ENCODE peak calls at places on chromosomes 1 and 21, in nine cellular contexts. One of them, this sample, is unnamed.

GRCh38 chr1:94039514-94039870 is 81.5 kb downstream of the ABCA4 start:
- DNase-seq in Karpas-422: peak; percentile 82
- DNase-seq in neural progenitor cell: peak; percentile 94
- DNase-seq in CD8-positive, alpha-beta memory T cell: peak; percentile 16
- DNase-seq in ascending aorta: no peak
- DNase-seq in heart right ventricle: peak; percentile 73
- DNase-seq in Peyer's patch: peak; percentile 75
- DNase-seq in pancreas: peak; percentile 42
- DNase-seq in iPS DF 6.9: no peak
- DNase-seq in this sample: peak; percentile 68

GRCh38 chr1:60488857-60489256 is 415.3 kb upstream of the C1orf87 start:
- DNase-seq in heart right ventricle: no peak
- DNase-seq in Peyer's patch: no peak
- DNase-seq in neural progenitor cell: no peak
- DNase-seq in Karpas-422: no peak
- DNase-seq in ascending aorta: no peak
- DNase-seq in CD8-positive, alpha-beta memory T cell: no peak
- DNase-seq in pancreas: no peak
- DNase-seq in iPS DF 6.9: no peak
- DNase-seq in this sample: no peak

GRCh38 chr21:37767984-37768383 is 148.3 kb downstream of the KCNJ6 start:
- DNase-seq in ascending aorta: no peak
- DNase-seq in Karpas-422: no peak
- DNase-seq in iPS DF 6.9: no peak
- DNase-seq in pancreas: no peak
- DNase-seq in neural progenitor cell: no peak
- DNase-seq in Peyer's patch: no peak
- DNase-seq in heart right ventricle: no peak
- DNase-seq in CD8-positive, alpha-beta memory T cell: no peak
- DNase-seq in this sample: no peak

GRCh38 chr21:42373181-42373907 is 7.0 kb upstream of the TFF1 start:
- DNase-seq in heart right ventricle: no peak
- DNase-seq in CD8-positive, alpha-beta memory T cell: no peak
- DNase-seq in ascending aorta: no peak
- DNase-seq in pancreas: no peak
- DNase-seq in Peyer's patch: peak; percentile 34
- DNase-seq in iPS DF 6.9: no peak
- DNase-seq in Karpas-422: no peak
- DNase-seq in neural progenitor cell: no peak
- DNase-seq in this sample: no peak

GRCh38 chr21:42847051-42847707 is 32.2 kb downstream of the WDR4 start:
- DNase-seq in Karpas-422: no peak
- DNase-seq in CD8-positive, alpha-beta memory T cell: no peak
- DNase-seq in pancreas: peak; percentile 13
- DNase-seq in neural progenitor cell: no peak
- DNase-seq in iPS DF 6.9: no peak
- DNase-seq in heart right ventricle: no peak
- DNase-seq in ascending aorta: no peak
- DNase-seq in Peyer's patch: peak; percentile 22
- DNase-seq in this sample: peak; percentile 37

GRCh38 chr1:210584439-210585113 is 255.9 kb downstream of the HHAT start:
- DNase-seq in heart right ventricle: peak; percentile 71
- DNase-seq in neural progenitor cell: peak; percentile 91
- DNase-seq in iPS DF 6.9: peak; percentile 83
- DNase-seq in pancreas: peak; percentile 63
- DNase-seq in Karpas-422: peak; percentile 96
- DNase-seq in CD8-positive, alpha-beta memory T cell: peak; percentile 26
- DNase-seq in Peyer's patch: peak; percentile 74
- DNase-seq in ascending aorta: no peak
- DNase-seq in this sample: peak; percentile 83

GRCh38 chr1:47128221-47128620 is 9.0 kb upstream of the CYP4A22 start:
- DNase-seq in iPS DF 6.9: no peak
- DNase-seq in Karpas-422: no peak
- DNase-seq in Peyer's patch: no peak
- DNase-seq in neural progenitor cell: no peak
- DNase-seq in pancreas: no peak
- DNase-seq in ascending aorta: no peak
- DNase-seq in CD8-positive, alpha-beta memory T cell: no peak
- DNase-seq in heart right ventricle: no peak
- DNase-seq in this sample: no peak

GRCh38 chr1:16631248-16632043 is 18.1 kb upstream of the NBPF1 start:
- DNase-seq in Karpas-422: no peak
- DNase-seq in neural progenitor cell: no peak
- DNase-seq in pancreas: peak; percentile 36
- DNase-seq in ascending aorta: no peak
- DNase-seq in CD8-positive, alpha-beta memory T cell: no peak
- DNase-seq in iPS DF 6.9: no peak
- DNase-seq in heart right ventricle: peak; percentile 15
- DNase-seq in Peyer's patch: peak; percentile 56
- DNase-seq in this sample: peak; percentile 52

GRCh38 chr1:39116868-39117728 is 87.4 kb upstream of the MACF1 start:
- DNase-seq in iPS DF 6.9: no peak
- DNase-seq in CD8-positive, alpha-beta memory T cell: no peak
- DNase-seq in neural progenitor cell: no peak
- DNase-seq in pancreas: no peak
- DNase-seq in Karpas-422: no peak
- DNase-seq in heart right ventricle: no peak
- DNase-seq in Peyer's patch: no peak
- DNase-seq in ascending aorta: no peak
- DNase-seq in this sample: no peak

GRCh38 chr21:45622416-45623097 is 21.0 kb upstream of the PCBP3 start:
- DNase-seq in iPS DF 6.9: no peak
- DNase-seq in ascending aorta: no peak
- DNase-seq in CD8-positive, alpha-beta memory T cell: no peak
- DNase-seq in pancreas: no peak
- DNase-seq in neural progenitor cell: no peak
- DNase-seq in Peyer's patch: peak; percentile 37
- DNase-seq in Karpas-422: no peak
- DNase-seq in heart right ventricle: no peak
- DNase-seq in this sample: no peak

GRCh38 chr1:53125122-53125521 is 17.3 kb downstream of the SLC1A7 start:
- DNase-seq in CD8-positive, alpha-beta memory T cell: no peak
- DNase-seq in ascending aorta: no peak
- DNase-seq in heart right ventricle: no peak
- DNase-seq in pancreas: no peak
- DNase-seq in Karpas-422: no peak
- DNase-seq in Peyer's patch: no peak
- DNase-seq in iPS DF 6.9: no peak
- DNase-seq in neural progenitor cell: no peak
- DNase-seq in this sample: no peak

GRCh38 chr1:174995121-174995520 is 4.6 kb upstream of the CACYBP start:
- DNase-seq in CD8-positive, alpha-beta memory T cell: no peak
- DNase-seq in pancreas: no peak
- DNase-seq in heart right ventricle: no peak
- DNase-seq in Peyer's patch: no peak
- DNase-seq in ascending aorta: no peak
- DNase-seq in Karpas-422: no peak
- DNase-seq in iPS DF 6.9: no peak
- DNase-seq in neural progenitor cell: no peak
- DNase-seq in this sample: no peak

GRCh38 chr1:84851839-84852238 is 41.2 kb downstream of the LPAR3 start:
- DNase-seq in neural progenitor cell: no peak
- DNase-seq in ascending aorta: no peak
- DNase-seq in CD8-positive, alpha-beta memory T cell: no peak
- DNase-seq in Karpas-422: no peak
- DNase-seq in Peyer's patch: no peak
- DNase-seq in heart right ventricle: no peak
- DNase-seq in pancreas: no peak
- DNase-seq in iPS DF 6.9: no peak
- DNase-seq in this sample: no peak

GRCh38 chr1:21508580-21509350 is 458 bp upstream of the ALPL start:
- DNase-seq in Karpas-422: peak; percentile 89
- DNase-seq in pancreas: peak; percentile 49
- DNase-seq in heart right ventricle: peak; percentile 77
- DNase-seq in CD8-positive, alpha-beta memory T cell: peak; percentile 25
- DNase-seq in iPS DF 6.9: peak; percentile 71
- DNase-seq in neural progenitor cell: peak; percentile 97
- DNase-seq in ascending aorta: no peak
- DNase-seq in Peyer's patch: peak; percentile 73
- DNase-seq in this sample: peak; percentile 79

GRCh38 chr21:18384771-18385170 is 18.8 kb downstream of the TMPRSS15 start:
- DNase-seq in neural progenitor cell: peak; percentile 54
- DNase-seq in ascending aorta: no peak
- DNase-seq in heart right ventricle: no peak
- DNase-seq in CD8-positive, alpha-beta memory T cell: no peak
- DNase-seq in pancreas: no peak
- DNase-seq in Peyer's patch: no peak
- DNase-seq in Karpas-422: peak; percentile 64
- DNase-seq in iPS DF 6.9: peak; percentile 16
- DNase-seq in this sample: no peak

GRCh38 chr1:211210052-211210451 is 49.1 kb upstream of the RCOR3 start:
- DNase-seq in pancreas: no peak
- DNase-seq in ascending aorta: no peak
- DNase-seq in CD8-positive, alpha-beta memory T cell: no peak
- DNase-seq in heart right ventricle: no peak
- DNase-seq in Karpas-422: no peak
- DNase-seq in Peyer's patch: no peak
- DNase-seq in neural progenitor cell: no peak
- DNase-seq in iPS DF 6.9: no peak
- DNase-seq in this sample: no peak

DNA sequence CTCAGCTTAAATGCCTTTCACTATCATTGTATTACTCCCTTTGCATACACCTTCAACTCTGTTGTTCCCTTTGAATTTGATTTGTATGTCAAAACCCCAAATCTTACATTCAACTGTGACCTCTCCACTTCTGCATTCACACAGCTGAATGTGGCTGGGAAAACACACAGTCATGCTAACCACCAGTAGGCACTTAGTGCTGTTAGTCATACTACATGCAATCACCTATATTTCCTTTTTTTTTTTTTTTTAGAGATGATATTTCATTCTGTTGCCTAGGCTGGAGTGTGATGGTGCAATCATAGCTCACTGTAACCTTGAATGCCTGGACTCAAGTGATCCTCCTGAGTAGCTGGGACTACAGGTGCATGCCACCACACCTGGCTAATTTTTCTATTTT is 16.2 kb downstream of the BTBD8 start:
- DNase-seq in neural progenitor cell: no peak
- DNase-seq in iPS DF 6.9: no peak
- DNase-seq in pancreas: no peak
- DNase-seq in Karpas-422: no peak
- DNase-seq in ascending aorta: no peak
- DNase-seq in heart right ventricle: no peak
- DNase-seq in CD8-positive, alpha-beta memory T cell: no peak
- DNase-seq in Peyer's patch: no peak
- DNase-seq in this sample: no peak
- H3K27ac ChIP-seq in neural progenitor cell: no peak overlapping the region
- H3K27ac ChIP-seq in iPS DF 6.9: no peak overlapping the region
- H3K27ac ChIP-seq in pancreas: no peak overlapping the region
- H3K27ac ChIP-seq in Karpas-422: no peak overlapping the region
- H3K27ac ChIP-seq in ascending aorta: no peak overlapping the region
- H3K27ac ChIP-seq in heart right ventricle: no peak overlapping the region
- H3K27ac ChIP-seq in CD8-positive, alpha-beta memory T cell: no peak overlapping the region
- H3K27ac ChIP-seq in Peyer's patch: no peak overlapping the region
- H3K27ac ChIP-seq in this sample: no peak overlapping the region

GRCh38 chr1:3062616-3063378 is 6.2 kb upstream of the PRDM16 start:
- DNase-seq in neural progenitor cell: peak; percentile 65
- DNase-seq in ascending aorta: no peak
- DNase-seq in CD8-positive, alpha-beta memory T cell: no peak
- DNase-seq in iPS DF 6.9: no peak
- DNase-seq in Peyer's patch: no peak
- DNase-seq in heart right ventricle: peak; percentile 14
- DNase-seq in Karpas-422: no peak
- DNase-seq in pancreas: peak; percentile 15
- DNase-seq in this sample: peak; percentile 49

GRCh38 chr1:3064296-3064850 is 4.6 kb upstream of the PRDM16 start:
- DNase-seq in ascending aorta: no peak
- DNase-seq in Karpas-422: no peak
- DNase-seq in iPS DF 6.9: no peak
- DNase-seq in heart right ventricle: no peak
- DNase-seq in Peyer's patch: no peak
- DNase-seq in pancreas: no peak
- DNase-seq in neural progenitor cell: no peak
- DNase-seq in CD8-positive, alpha-beta memory T cell: no peak
- DNase-seq in this sample: peak; percentile 11

GRCh38 chr1:3064901-3065300 is 4.1 kb upstream of the PRDM16 start:
- DNase-seq in ascending aorta: no peak
- DNase-seq in iPS DF 6.9: no peak
- DNase-seq in CD8-positive, alpha-beta memory T cell: no peak
- DNase-seq in Karpas-422: no peak
- DNase-seq in neural progenitor cell: no peak
- DNase-seq in heart right ventricle: no peak
- DNase-seq in pancreas: no peak
- DNase-seq in Peyer's patch: no peak
- DNase-seq in this sample: peak; percentile 46

GRCh38 chr1:3061981-3062615 is 6.9 kb upstream of the PRDM16 start:
- DNase-seq in Peyer's patch: no peak
- DNase-seq in Karpas-422: no peak
- DNase-seq in CD8-positive, alpha-beta memory T cell: no peak
- DNase-seq in heart right ventricle: no peak
- DNase-seq in iPS DF 6.9: no peak
- DNase-seq in pancreas: peak; percentile 13
- DNase-seq in ascending aorta: no peak
- DNase-seq in neural progenitor cell: peak; percentile 41
- DNase-seq in this sample: peak; percentile 16

GRCh38 chr1:3063379-3064295 is 5.4 kb upstream of the PRDM16 start:
- DNase-seq in heart right ventricle: peak; percentile 11
- DNase-seq in ascending aorta: no peak
- DNase-seq in neural progenitor cell: peak; percentile 66
- DNase-seq in iPS DF 6.9: no peak
- DNase-seq in pancreas: no peak
- DNase-seq in Karpas-422: no peak
- DNase-seq in Peyer's patch: peak; percentile 47
- DNase-seq in CD8-positive, alpha-beta memory T cell: no peak
- DNase-seq in this sample: no peak
- H3K27me3 ChIP-seq in heart right ventricle: peaks cover 70% of the 10 kb centered on the region
- H3K27me3 ChIP-seq in ascending aorta: no peaks in the 10 kb centered on the region
- H3K27me3 ChIP-seq in neural progenitor cell: peaks cover 100% of the 10 kb centered on the region
- H3K27me3 ChIP-seq in iPS DF 6.9: peaks cover 52% of the 10 kb centered on the region
- H3K27me3 ChIP-seq in pancreas: no peaks in the 10 kb centered on the region
- H3K27me3 ChIP-seq in Karpas-422: no peaks in the 10 kb centered on the region
- H3K27me3 ChIP-seq in Peyer's patch: peaks cover 61% of the 10 kb centered on the region
- H3K27me3 ChIP-seq in CD8-positive, alpha-beta memory T cell: no peaks in the 10 kb centered on the region
- H3K27me3 ChIP-seq in this sample: no peaks in the 10 kb centered on the region

GRCh38 chr1:235411489-235412486 is 44.6 kb downstream of the TBCE start:
- DNase-seq in Karpas-422: no peak
- DNase-seq in pancreas: no peak
- DNase-seq in heart right ventricle: no peak
- DNase-seq in ascending aorta: no peak
- DNase-seq in iPS DF 6.9: no peak
- DNase-seq in CD8-positive, alpha-beta memory T cell: no peak
- DNase-seq in neural progenitor cell: no peak
- DNase-seq in Peyer's patch: peak; percentile 64
- DNase-seq in this sample: no peak
- H3K27ac ChIP-seq in Karpas-422: no peak overlapping the region
- H3K27ac ChIP-seq in pancreas: no peak overlapping the region
- H3K27ac ChIP-seq in heart right ventricle: no peak overlapping the region
- H3K27ac ChIP-seq in ascending aorta: no peak overlapping the region
- H3K27ac ChIP-seq in iPS DF 6.9: no peak overlapping the region
- H3K27ac ChIP-seq in CD8-positive, alpha-beta memory T cell: no peak overlapping the region
- H3K27ac ChIP-seq in neural progenitor cell: no peak overlapping the region
- H3K27ac ChIP-seq in Peyer's patch: no peak overlapping the region
- H3K27ac ChIP-seq in this sample: no peak overlapping the region

DNA sequence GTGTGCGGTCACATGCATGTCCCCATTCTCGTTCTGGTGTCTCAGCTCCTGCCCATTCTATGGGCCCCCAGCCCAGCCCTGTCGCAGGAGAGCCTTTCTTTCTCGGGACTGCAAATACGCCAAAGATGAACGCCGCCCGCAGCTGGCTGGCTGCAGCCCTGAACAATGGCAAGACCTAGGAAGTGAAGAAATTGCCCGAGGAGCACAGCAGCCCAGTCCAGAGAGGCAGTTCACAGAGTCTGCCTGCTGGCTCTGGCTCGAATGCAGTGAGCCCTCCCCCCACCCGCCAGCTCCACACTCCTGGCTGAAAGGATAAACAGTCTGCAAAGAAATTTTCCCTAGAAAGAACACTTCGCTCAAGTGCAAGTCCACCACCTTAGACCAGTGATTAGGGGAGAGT is 23.3 kb downstream of the PAX7 start:
- DNase-seq in Peyer's patch: no peak
- DNase-seq in heart right ventricle: no peak
- DNase-seq in CD8-positive, alpha-beta memory T cell: no peak
- DNase-seq in neural progenitor cell: peak; percentile 71
- DNase-seq in ascending aorta: no peak
- DNase-seq in iPS DF 6.9: no peak
- DNase-seq in Karpas-422: no peak
- DNase-seq in pancreas: no peak
- DNase-seq in this sample: no peak
- H3K27me3 ChIP-seq in Peyer's patch: peaks cover 22% of the 10 kb centered on the region
- H3K27me3 ChIP-seq in heart right ventricle: peaks cover 97% of the 10 kb centered on the region
- H3K27me3 ChIP-seq in CD8-positive, alpha-beta memory T cell: peaks cover 19% of the 10 kb centered on the region
- H3K27me3 ChIP-seq in neural progenitor cell: peaks cover 100% of the 10 kb centered on the region
- H3K27me3 ChIP-seq in ascending aorta: no peaks in the 10 kb centered on the region
- H3K27me3 ChIP-seq in iPS DF 6.9: peaks cover 40% of the 10 kb centered on the region
- H3K27me3 ChIP-seq in Karpas-422: no peaks in the 10 kb centered on the region
- H3K27me3 ChIP-seq in pancreas: no peaks in the 10 kb centered on the region
- H3K27me3 ChIP-seq in this sample: no peaks in the 10 kb centered on the region

This sample was measured in right cardiac atrium.